ENCODE peak calls at places on chromosome 18, in five cellular contexts. I, Q, P, U and R are unnamed samples.

GRCh38 chr18:41771971-41772370 is 183.1 kb upstream of the PIK3C3 start:
- DNase-seq in Q (no peak), U (no peak), I (no peak), P (peak), R (no peak)

GRCh38 chr18:34548973-34549294 is 161.2 kb upstream of the DTNA start:
- DNase-seq in Q (no peak), I (no peak), U (no peak), P (no peak), R (no peak)

GRCh38 chr18:23994361-23994902 is 20.1 kb upstream of the TTC39C start:
- DNase-seq in U (peak), P (peak), I (peak), Q (no peak), R (no peak)

GRCh38 chr18:475202-475624 is 25.3 kb downstream of the COLEC12 start:
- DNase-seq in P (peak), Q (no peak), I (peak), U (peak), R (no peak)

GRCh38 chr18:78393463-78393862 is 586.2 kb upstream of the SALL3 start:
- DNase-seq in U (no peak), Q (no peak), P (no peak), I (no peak), R (no peak)

GRCh38 chr18:36460854-36461253 is 163.3 kb downstream of the FHOD3 start:
- DNase-seq in U (no peak), I (no peak), P (no peak), Q (no peak), R (no peak)

GRCh38 chr18:12577848-12578247 is 80.1 kb downstream of the SPIRE1 start:
- DNase-seq in Q (no peak), U (no peak), I (no peak), P (no peak), R (no peak)

GRCh38 chr18:7038330-7038846 is 79.2 kb downstream of the LAMA1 start:
- DNase-seq in P (peak), I (peak), Q (no peak), U (peak), R (no peak)

GRCh38 chr18:41121116-41121826 is 833.8 kb upstream of the PIK3C3 start:
- DNase-seq in U (no peak), Q (no peak), I (peak), P (peak), R (no peak)

GRCh38 chr18:44897445-44898215 is 216.9 kb downstream of the SETBP1 start:
- DNase-seq in I (no peak), U (no peak), Q (no peak), P (no peak), R (no peak)

GRCh38 chr18:2853926-2854664 is 7.3 kb downstream of the EMILIN2 start:
- DNase-seq in U (no peak), I (no peak), Q (no peak), P (peak), R (no peak)

GRCh38 chr18:64409511-64409910 is 260.6 kb upstream of the LINC00305 start:
- DNase-seq in P (no peak), I (peak), U (no peak), Q (no peak), R (no peak)

GRCh38 chr18:57922885-57923284 is 119.8 kb upstream of the ATP8B1 start:
- DNase-seq in Q (no peak), U (no peak), P (no peak), I (no peak), R (no peak)

GRCh38 chr18:8298186-8298585 is 311.1 kb upstream of the RAB12 start:
- DNase-seq in U (no peak), P (peak), Q (no peak), I (no peak), R (no peak)

GRCh38 chr18:26482567-26482966 is 65.8 kb downstream of the KCTD1 start:
- DNase-seq in U (no peak), P (no peak), Q (no peak), I (no peak), R (no peak)

GRCh38 chr18:71443726-71444480 is 1100.2 kb downstream of the CBLN2 start:
- DNase-seq in Q (no peak), U (no peak), I (peak), P (no peak), R (no peak)

GRCh38 chr18:46946656-46947282 is 29.4 kb downstream of the KATNAL2 start:
- DNase-seq in U (peak), Q (peak), I (peak), P (peak), R (peak)

GRCh38 chr18:3151379-3152264 is 68.1 kb downstream of the MYOM1 start:
- DNase-seq in I (peak), Q (no peak), P (peak), U (no peak), R (no peak)

GRCh38 chr18:13558132-13558531 is 168.2 kb downstream of the FAM210A start:
- DNase-seq in P (peak), I (peak), Q (no peak), U (peak), R (peak)